ENCODE peak calls at places on chromosomes 7 and 10, in ten cellular contexts. One of them, this sample, is unnamed.

GRCh38 chr7:128302110-128302509 is 41.6 kb downstream of the RBM28 start:
- DNase-seq in fibroblast of the aortic adventitia: no peak
- DNase-seq in AG08395: no peak
- DNase-seq in occipital lobe: no peak
- DNase-seq in cardiac muscle cell: no peak
- DNase-seq in nephron progenitor cell: no peak
- DNase-seq in AG10803: no peak
- DNase-seq in mesenteric fat pad: no peak
- DNase-seq in bronchial epithelial cell: no peak
- DNase-seq in Right ventricle myocardium superior: peak; percentile 45
- DNase-seq in this sample: no peak

GRCh38 chr7:55132890-55133551 is 114.2 kb downstream of the EGFR start:
- DNase-seq in fibroblast of the aortic adventitia: peak; percentile 98
- DNase-seq in AG08395: peak; percentile 91
- DNase-seq in occipital lobe: no peak
- DNase-seq in cardiac muscle cell: no peak
- DNase-seq in nephron progenitor cell: no peak
- DNase-seq in AG10803: peak; percentile 98
- DNase-seq in mesenteric fat pad: no peak
- DNase-seq in bronchial epithelial cell: peak; percentile 100
- DNase-seq in Right ventricle myocardium superior: no peak
- DNase-seq in this sample: no peak

GRCh38 chr10:64619068-64619467 is 1097.9 kb downstream of the REEP3 start:
- DNase-seq in fibroblast of the aortic adventitia: no peak
- DNase-seq in AG08395: no peak
- DNase-seq in occipital lobe: no peak
- DNase-seq in cardiac muscle cell: no peak
- DNase-seq in nephron progenitor cell: no peak
- DNase-seq in AG10803: no peak
- DNase-seq in mesenteric fat pad: no peak
- DNase-seq in bronchial epithelial cell: no peak
- DNase-seq in Right ventricle myocardium superior: no peak
- DNase-seq in this sample: no peak

GRCh38 chr7:113087278-113087998 is 811 bp upstream of the GPR85 start:
- DNase-seq in fibroblast of the aortic adventitia: peak; percentile 95
- DNase-seq in AG08395: peak; percentile 83
- DNase-seq in occipital lobe: no peak
- DNase-seq in cardiac muscle cell: peak; percentile 13
- DNase-seq in nephron progenitor cell: no peak
- DNase-seq in AG10803: peak; percentile 94
- DNase-seq in mesenteric fat pad: no peak
- DNase-seq in bronchial epithelial cell: peak; percentile 69
- DNase-seq in Right ventricle myocardium superior: no peak
- DNase-seq in this sample: no peak

GRCh38 chr7:5713124-5713912 is 68.1 kb downstream of the RNF216 start:
- DNase-seq in fibroblast of the aortic adventitia: no peak
- DNase-seq in AG08395: no peak
- DNase-seq in occipital lobe: no peak
- DNase-seq in cardiac muscle cell: no peak
- DNase-seq in nephron progenitor cell: no peak
- DNase-seq in AG10803: no peak
- DNase-seq in mesenteric fat pad: no peak
- DNase-seq in bronchial epithelial cell: no peak
- DNase-seq in Right ventricle myocardium superior: no peak
- DNase-seq in this sample: no peak

GRCh38 chr10:97075421-97075820 is 110.3 kb downstream of the SLIT1 start:
- DNase-seq in fibroblast of the aortic adventitia: no peak
- DNase-seq in AG08395: no peak
- DNase-seq in occipital lobe: no peak
- DNase-seq in cardiac muscle cell: no peak
- DNase-seq in nephron progenitor cell: no peak
- DNase-seq in AG10803: no peak
- DNase-seq in mesenteric fat pad: no peak
- DNase-seq in bronchial epithelial cell: no peak
- DNase-seq in Right ventricle myocardium superior: no peak
- DNase-seq in this sample: no peak

GRCh38 chr7:55992346-55992745 is 28.0 kb downstream of the NIPSNAP2 start:
- DNase-seq in fibroblast of the aortic adventitia: no peak
- DNase-seq in AG08395: no peak
- DNase-seq in occipital lobe: no peak
- DNase-seq in cardiac muscle cell: no peak
- DNase-seq in nephron progenitor cell: no peak
- DNase-seq in AG10803: no peak
- DNase-seq in mesenteric fat pad: no peak
- DNase-seq in bronchial epithelial cell: no peak
- DNase-seq in Right ventricle myocardium superior: no peak
- DNase-seq in this sample: no peak

GRCh38 chr7:47478017-47478344 is 103.9 kb downstream of the TNS3 start:
- DNase-seq in fibroblast of the aortic adventitia: peak; percentile 48
- DNase-seq in AG08395: no peak
- DNase-seq in occipital lobe: no peak
- DNase-seq in cardiac muscle cell: no peak
- DNase-seq in nephron progenitor cell: no peak
- DNase-seq in AG10803: peak; percentile 45
- DNase-seq in mesenteric fat pad: no peak
- DNase-seq in bronchial epithelial cell: no peak
- DNase-seq in Right ventricle myocardium superior: no peak
- DNase-seq in this sample: no peak

GRCh38 chr7:80835251-80835650 is 83.6 kb downstream of the SEMA3C start:
- DNase-seq in fibroblast of the aortic adventitia: no peak
- DNase-seq in AG08395: no peak
- DNase-seq in occipital lobe: no peak
- DNase-seq in cardiac muscle cell: no peak
- DNase-seq in nephron progenitor cell: no peak
- DNase-seq in AG10803: no peak
- DNase-seq in mesenteric fat pad: no peak
- DNase-seq in bronchial epithelial cell: no peak
- DNase-seq in Right ventricle myocardium superior: no peak
- DNase-seq in this sample: no peak

GRCh38 chr7:12458520-12459131 is 55.0 kb upstream of the VWDE start:
- DNase-seq in fibroblast of the aortic adventitia: peak; percentile 53
- DNase-seq in AG08395: peak; percentile 36
- DNase-seq in occipital lobe: no peak
- DNase-seq in cardiac muscle cell: peak; percentile 55
- DNase-seq in nephron progenitor cell: peak; percentile 13
- DNase-seq in AG10803: peak; percentile 27
- DNase-seq in mesenteric fat pad: no peak
- DNase-seq in bronchial epithelial cell: peak; percentile 34
- DNase-seq in Right ventricle myocardium superior: no peak
- DNase-seq in this sample: peak; percentile 35

GRCh38 chr7:103851357-103851756 is 138.1 kb downstream of the RELN start:
- DNase-seq in fibroblast of the aortic adventitia: peak; percentile 24
- DNase-seq in AG08395: no peak
- DNase-seq in occipital lobe: no peak
- DNase-seq in cardiac muscle cell: peak; percentile 68
- DNase-seq in nephron progenitor cell: peak; percentile 13
- DNase-seq in AG10803: peak; percentile 6
- DNase-seq in mesenteric fat pad: no peak
- DNase-seq in bronchial epithelial cell: peak; percentile 8
- DNase-seq in Right ventricle myocardium superior: no peak
- DNase-seq in this sample: no peak

GRCh38 chr10:46547881-46548780 is 8.3 kb downstream of the GPRIN2 start:
- DNase-seq in fibroblast of the aortic adventitia: no peak
- DNase-seq in AG08395: no peak
- DNase-seq in occipital lobe: no peak
- DNase-seq in cardiac muscle cell: no peak
- DNase-seq in nephron progenitor cell: peak; percentile 2
- DNase-seq in AG10803: peak; percentile 9
- DNase-seq in mesenteric fat pad: peak; percentile 91
- DNase-seq in bronchial epithelial cell: no peak
- DNase-seq in Right ventricle myocardium superior: no peak
- DNase-seq in this sample: peak; percentile 5

GRCh38 chr7:47757946-47758371 is 176.0 kb upstream of the TNS3 start:
- DNase-seq in fibroblast of the aortic adventitia: peak; percentile 60
- DNase-seq in AG08395: peak; percentile 92
- DNase-seq in occipital lobe: peak; percentile 77
- DNase-seq in cardiac muscle cell: no peak
- DNase-seq in nephron progenitor cell: no peak
- DNase-seq in AG10803: peak; percentile 94
- DNase-seq in mesenteric fat pad: no peak
- DNase-seq in bronchial epithelial cell: peak; percentile 32
- DNase-seq in Right ventricle myocardium superior: peak; percentile 70
- DNase-seq in this sample: no peak

GRCh38 chr7:2624293-2624881 is 7.4 kb upstream of the TTYH3 start:
- DNase-seq in fibroblast of the aortic adventitia: no peak
- DNase-seq in AG08395: no peak
- DNase-seq in occipital lobe: no peak
- DNase-seq in cardiac muscle cell: no peak
- DNase-seq in nephron progenitor cell: no peak
- DNase-seq in AG10803: no peak
- DNase-seq in mesenteric fat pad: no peak
- DNase-seq in bronchial epithelial cell: no peak
- DNase-seq in Right ventricle myocardium superior: no peak
- DNase-seq in this sample: no peak

GRCh38 chr7:135673360-135673706 is 11.0 kb downstream of the STMP1 start:
- DNase-seq in fibroblast of the aortic adventitia: peak; percentile 56
- DNase-seq in AG08395: no peak
- DNase-seq in occipital lobe: no peak
- DNase-seq in cardiac muscle cell: no peak
- DNase-seq in nephron progenitor cell: no peak
- DNase-seq in AG10803: peak; percentile 43
- DNase-seq in mesenteric fat pad: no peak
- DNase-seq in bronchial epithelial cell: peak; percentile 76
- DNase-seq in Right ventricle myocardium superior: no peak
- DNase-seq in this sample: no peak

GRCh38 chr7:47954231-47954911 is 6.1 kb upstream of the PKD1L1 start:
- DNase-seq in fibroblast of the aortic adventitia: peak; percentile 9
- DNase-seq in AG08395: peak; percentile 47
- DNase-seq in occipital lobe: no peak
- DNase-seq in cardiac muscle cell: no peak
- DNase-seq in nephron progenitor cell: no peak
- DNase-seq in AG10803: peak; percentile 69
- DNase-seq in mesenteric fat pad: no peak
- DNase-seq in bronchial epithelial cell: no peak
- DNase-seq in Right ventricle myocardium superior: no peak
- DNase-seq in this sample: no peak

GRCh38 chr10:69048103-69048502 is 39.8 kb upstream of the SRGN start:
- DNase-seq in fibroblast of the aortic adventitia: no peak
- DNase-seq in AG08395: peak; percentile 39
- DNase-seq in occipital lobe: no peak
- DNase-seq in cardiac muscle cell: no peak
- DNase-seq in nephron progenitor cell: no peak
- DNase-seq in AG10803: peak; percentile 55
- DNase-seq in mesenteric fat pad: no peak
- DNase-seq in bronchial epithelial cell: peak; percentile 67
- DNase-seq in Right ventricle myocardium superior: peak; percentile 70
- DNase-seq in this sample: no peak

GRCh38 chr7:90771281-90771680 is 175.2 kb downstream of the CDK14 start:
- DNase-seq in fibroblast of the aortic adventitia: peak; percentile 36
- DNase-seq in AG08395: peak; percentile 7
- DNase-seq in occipital lobe: no peak
- DNase-seq in cardiac muscle cell: no peak
- DNase-seq in nephron progenitor cell: no peak
- DNase-seq in AG10803: peak; percentile 74
- DNase-seq in mesenteric fat pad: no peak
- DNase-seq in bronchial epithelial cell: peak; percentile 8
- DNase-seq in Right ventricle myocardium superior: no peak
- DNase-seq in this sample: no peak

GRCh38 chr7:157718303-157719007 is 381.7 kb downstream of the DNAJB6 start:
- DNase-seq in fibroblast of the aortic adventitia: no peak
- DNase-seq in AG08395: no peak
- DNase-seq in occipital lobe: no peak
- DNase-seq in cardiac muscle cell: no peak
- DNase-seq in nephron progenitor cell: no peak
- DNase-seq in AG10803: no peak
- DNase-seq in mesenteric fat pad: no peak
- DNase-seq in bronchial epithelial cell: no peak
- DNase-seq in Right ventricle myocardium superior: no peak
- DNase-seq in this sample: no peak

GRCh38 chr7:130489140-130489967 is 2.5 kb upstream of the MEST start:
- DNase-seq in fibroblast of the aortic adventitia: peak; percentile 89
- DNase-seq in AG08395: no peak
- DNase-seq in occipital lobe: no peak
- DNase-seq in cardiac muscle cell: no peak
- DNase-seq in nephron progenitor cell: peak; percentile 16
- DNase-seq in AG10803: no peak
- DNase-seq in mesenteric fat pad: no peak
- DNase-seq in bronchial epithelial cell: no peak
- DNase-seq in Right ventricle myocardium superior: no peak
- DNase-seq in this sample: no peak

GRCh38 chr7:42082144-42082543 is 154.9 kb downstream of the GLI3 start:
- DNase-seq in fibroblast of the aortic adventitia: no peak
- DNase-seq in AG08395: peak; percentile 51
- DNase-seq in occipital lobe: no peak
- DNase-seq in cardiac muscle cell: no peak
- DNase-seq in nephron progenitor cell: no peak
- DNase-seq in AG10803: peak; percentile 66
- DNase-seq in mesenteric fat pad: no peak
- DNase-seq in bronchial epithelial cell: peak; percentile 37
- DNase-seq in Right ventricle myocardium superior: no peak
- DNase-seq in this sample: no peak

GRCh38 chr7:157097056-157097329 is 41.7 kb upstream of the UBE3C start:
- DNase-seq in fibroblast of the aortic adventitia: no peak
- DNase-seq in AG08395: no peak
- DNase-seq in occipital lobe: no peak
- DNase-seq in cardiac muscle cell: no peak
- DNase-seq in nephron progenitor cell: peak; percentile 13
- DNase-seq in AG10803: no peak
- DNase-seq in mesenteric fat pad: peak; percentile 55
- DNase-seq in bronchial epithelial cell: no peak
- DNase-seq in Right ventricle myocardium superior: no peak
- DNase-seq in this sample: no peak

GRCh38 chr7:117264716-117265115 is 58.1 kb downstream of the WNT2 start:
- DNase-seq in fibroblast of the aortic adventitia: no peak
- DNase-seq in AG08395: no peak
- DNase-seq in occipital lobe: no peak
- DNase-seq in cardiac muscle cell: no peak
- DNase-seq in nephron progenitor cell: no peak
- DNase-seq in AG10803: no peak
- DNase-seq in mesenteric fat pad: no peak
- DNase-seq in bronchial epithelial cell: no peak
- DNase-seq in Right ventricle myocardium superior: no peak
- DNase-seq in this sample: no peak

GRCh38 chr7:13007331-13007730 is 319.9 kb downstream of the ARL4A start:
- DNase-seq in fibroblast of the aortic adventitia: no peak
- DNase-seq in AG08395: no peak
- DNase-seq in occipital lobe: no peak
- DNase-seq in cardiac muscle cell: no peak
- DNase-seq in nephron progenitor cell: no peak
- DNase-seq in AG10803: no peak
- DNase-seq in mesenteric fat pad: no peak
- DNase-seq in bronchial epithelial cell: no peak
- DNase-seq in Right ventricle myocardium superior: no peak
- DNase-seq in this sample: no peak

GRCh38 chr7:112462236-112462635 is 12.0 kb downstream of the IFRD1 start:
- DNase-seq in fibroblast of the aortic adventitia: peak; percentile 99
- DNase-seq in AG08395: peak; percentile 41
- DNase-seq in occipital lobe: no peak
- DNase-seq in cardiac muscle cell: no peak
- DNase-seq in nephron progenitor cell: no peak
- DNase-seq in AG10803: peak; percentile 91
- DNase-seq in mesenteric fat pad: no peak
- DNase-seq in bronchial epithelial cell: peak; percentile 94
- DNase-seq in Right ventricle myocardium superior: no peak
- DNase-seq in this sample: no peak

GRCh38 chr10:108392286-108392685 is 1227.8 kb upstream of the SORCS1 start:
- DNase-seq in fibroblast of the aortic adventitia: peak; percentile 68
- DNase-seq in AG08395: peak; percentile 63
- DNase-seq in occipital lobe: no peak
- DNase-seq in cardiac muscle cell: no peak
- DNase-seq in nephron progenitor cell: no peak
- DNase-seq in AG10803: peak; percentile 72
- DNase-seq in mesenteric fat pad: no peak
- DNase-seq in bronchial epithelial cell: peak; percentile 91
- DNase-seq in Right ventricle myocardium superior: no peak
- DNase-seq in this sample: no peak

GRCh38 chr10:116845823-116846222 is 3.5 kb upstream of the ENO4 start:
- DNase-seq in fibroblast of the aortic adventitia: no peak
- DNase-seq in AG08395: no peak
- DNase-seq in occipital lobe: no peak
- DNase-seq in cardiac muscle cell: no peak
- DNase-seq in nephron progenitor cell: no peak
- DNase-seq in AG10803: no peak
- DNase-seq in mesenteric fat pad: no peak
- DNase-seq in bronchial epithelial cell: no peak
- DNase-seq in Right ventricle myocardium superior: no peak
- DNase-seq in this sample: no peak